ENCODE peak calls at places on chromosomes 16 and 17, in eight cellular contexts. Q, Z, G, H, F, P, V and I are unnamed samples.

GRCh38 chr16:50482271-50482670 is 65.9 kb upstream of the NKD1 start:
- DNase-seq in Q (no peak), Z (no peak), G (no peak), H (no peak), F (no peak), P (no peak), V (no peak), I (no peak)

GRCh38 chr17:65917560-65917959 is 274.4 kb downstream of the CEP112 start:
- DNase-seq in Q (no peak), Z (no peak), G (no peak), H (no peak), F (no peak), P (no peak), V (no peak), I (no peak)

GRCh38 chr16:1453316-1453715 is 9.0 kb upstream of the CCDC154 start:
- DNase-seq in Q (no peak), Z (no peak), G (no peak), H (no peak), F (no peak), P (no peak), V (no peak), I (no peak)

GRCh38 chr16:20944861-20945390 is 44.4 kb downstream of the LYRM1 start:
- DNase-seq in Q (no peak), Z (no peak), G (no peak), H (no peak), F (no peak), P (no peak), V (no peak), I (no peak)

GRCh38 chr16:24045641-24046040 is 209.9 kb downstream of the PRKCB start:
- DNase-seq in Q (no peak), Z (peak), G (no peak), H (no peak), F (peak), P (no peak), V (no peak), I (no peak)

GRCh38 chr17:4968166-4968915 is 724 bp upstream of the SPAG7 start:
- DNase-seq in Q (no peak), Z (peak), G (peak), H (no peak), F (no peak), P (no peak), V (no peak), I (no peak)

GRCh38 chr16:48487287-48487686 is 102.1 kb upstream of the SIAH1 start:
- DNase-seq in Q (no peak), Z (no peak), G (no peak), H (no peak), F (no peak), P (no peak), V (no peak), I (no peak)

GRCh38 chr16:29674188-29674587 is 4.8 kb upstream of the QPRT start:
- DNase-seq in Q (no peak), Z (no peak), G (no peak), H (peak), F (peak), P (no peak), V (peak), I (no peak)

GRCh38 chr16:56192644-56192960 is 1.3 kb downstream of the GNAO1 start:
- DNase-seq in Q (no peak), Z (no peak), G (no peak), H (no peak), F (no peak), P (no peak), V (no peak), I (no peak)

GRCh38 chr17:3978421-3979275 is 14.4 kb upstream of the ATP2A3 start:
- DNase-seq in Q (no peak), Z (peak), G (no peak), H (peak), F (no peak), P (no peak), V (peak), I (no peak)

GRCh38 chr17:9052921-9053320 is 31.6 kb downstream of the NTN1 start:
- DNase-seq in Q (no peak), Z (no peak), G (no peak), H (no peak), F (no peak), P (no peak), V (no peak), I (no peak)

GRCh38 chr17:63969278-63969677 is 3.4 kb downstream of the SCN4A start:
- DNase-seq in Q (no peak), Z (no peak), G (no peak), H (no peak), F (no peak), P (no peak), V (no peak), I (no peak)

GRCh38 chr16:75288596-75289120 is 37.2 kb upstream of the BCAR1 start:
- DNase-seq in Q (peak), Z (no peak), G (no peak), H (no peak), F (no peak), P (no peak), V (no peak), I (no peak)

GRCh38 chr16:55944377-55944802 is 69.2 kb upstream of the CES5A start:
- DNase-seq in Q (peak), Z (peak), G (peak), H (peak), F (peak), P (peak), V (peak), I (peak)

GRCh38 chr17:81334987-81335386 is 39.9 kb upstream of the SLC38A10 start:
- DNase-seq in Q (no peak), Z (no peak), G (no peak), H (no peak), F (no peak), P (no peak), V (no peak), I (no peak)

GRCh38 chr17:78315355-78316114 is 44.3 kb downstream of the SOCS3 start:
- DNase-seq in Q (no peak), Z (peak), G (peak), H (peak), F (peak), P (peak), V (peak), I (peak)

GRCh38 chr16:57019746-57020145 is 30.4 kb downstream of the NLRC5 start:
- DNase-seq in Q (no peak), Z (no peak), G (no peak), H (no peak), F (no peak), P (no peak), V (no peak), I (no peak)

GRCh38 chr16:73233423-73233762 is 185.5 kb upstream of the ZFHX3 start:
- DNase-seq in Q (no peak), Z (no peak), G (no peak), H (no peak), F (peak), P (no peak), V (no peak), I (no peak)

GRCh38 chr17:74280093-74280513 is 6.1 kb downstream of the DNAI2 start:
- DNase-seq in Q (peak), Z (no peak), G (no peak), H (no peak), F (no peak), P (no peak), V (no peak), I (no peak)

GRCh38 chr17:58680038-58680369 is 11.8 kb downstream of the TEX14 start:
- DNase-seq in Q (no peak), Z (no peak), G (no peak), H (no peak), F (no peak), P (no peak), V (no peak), I (no peak)

GRCh38 chr16:30659507-30660423 is 1.5 kb downstream of the FBRS start:
- DNase-seq in Q (no peak), Z (peak), G (peak), H (no peak), F (no peak), P (no peak), V (peak), I (no peak)

GRCh38 chr17:65017375-65017774 is 39.2 kb downstream of the GNA13 start:
- DNase-seq in Q (no peak), Z (no peak), G (no peak), H (no peak), F (no peak), P (no peak), V (no peak), I (no peak)

GRCh38 chr17:35147313-35147982 is at the start of gene UNC45B:
- DNase-seq in Q (no peak), Z (no peak), G (no peak), H (no peak), F (no peak), P (no peak), V (no peak), I (no peak)

GRCh38 chr16:55505333-55506015 is 3.4 kb upstream of the LPCAT2 start:
- DNase-seq in Q (no peak), Z (no peak), G (no peak), H (no peak), F (no peak), P (no peak), V (no peak), I (no peak)

GRCh38 chr16:61421111-61421510 is 615.1 kb downstream of the CDH8 start:
- DNase-seq in Q (no peak), Z (no peak), G (no peak), H (no peak), F (no peak), P (no peak), V (no peak), I (no peak)

GRCh38 chr17:4554441-4554996 is 665 bp downstream of the MYBBP1A start:
- DNase-seq in Q (no peak), Z (no peak), G (no peak), H (peak), F (no peak), P (no peak), V (peak), I (no peak)

GRCh38 chr17:29443041-29443440 is 52.9 kb downstream of the TAOK1 start:
- DNase-seq in Q (no peak), Z (no peak), G (no peak), H (no peak), F (no peak), P (no peak), V (no peak), I (no peak)
- H3K27ac ChIP-seq in Q (no peak), Z (peak), G (no peak), H (no peak), F (peak), P (no peak), V (no peak), I (no peak)

GRCh38 chr16:3948378-3948995 is 68.0 kb upstream of the CREBBP start:
- DNase-seq in Q (no peak), Z (no peak), G (no peak), H (no peak), F (no peak), P (no peak), V (no peak), I (no peak)
- H3K27ac ChIP-seq in Q (no peak), Z (no peak), G (no peak), H (no peak), F (no peak), P (no peak), V (no peak), I (no peak)

GRCh38 chr17:11182430-11182829 is 58.6 kb upstream of the SHISA6 start:
- DNase-seq in Q (no peak), Z (no peak), G (no peak), H (no peak), F (no peak), P (no peak), V (no peak), I (no peak)

GRCh38 chr17:11177340-11177739 is 63.7 kb upstream of the SHISA6 start:
- DNase-seq in Q (no peak), Z (no peak), G (no peak), H (no peak), F (no peak), P (no peak), V (no peak), I (no peak)

GRCh38 chr17:11176549-11176948 is 64.5 kb upstream of the SHISA6 start:
- DNase-seq in Q (no peak), Z (no peak), G (no peak), H (no peak), F (no peak), P (no peak), V (no peak), I (no peak)

DNA sequence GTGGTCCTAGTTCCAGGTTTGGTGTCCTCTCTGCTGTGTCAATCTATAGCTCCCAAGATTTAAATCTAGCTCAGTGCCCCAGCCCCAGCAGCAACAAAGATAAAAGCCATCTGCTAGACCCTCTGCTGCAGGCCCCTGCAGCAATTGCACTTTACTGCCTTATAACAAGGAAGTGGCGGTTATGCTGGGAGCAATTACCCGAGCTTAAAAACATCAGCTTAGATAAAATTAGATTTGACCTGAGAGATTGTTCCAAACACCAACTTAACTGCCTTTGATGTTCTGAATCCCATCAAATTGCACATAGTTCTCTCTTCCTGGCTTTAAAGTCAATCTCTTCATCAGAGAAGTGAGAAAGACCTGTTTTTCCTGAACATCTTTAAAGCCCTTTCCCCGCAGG is 62.4 kb upstream of the SHISA6 start:
- DNase-seq in Q (no peak), Z (peak), G (no peak), H (no peak), F (no peak), P (no peak), V (no peak), I (no peak)
- H3K27ac ChIP-seq in Q (no peak), Z (no peak), G (no peak), H (no peak), F (no peak), P (no peak), V (no peak), I (no peak)

GRCh38 chr16:3171855-3172593 is 16.0 kb upstream of the OR1F1 start:
- DNase-seq in Q (no peak), Z (peak), G (no peak), H (no peak), F (no peak), P (no peak), V (no peak), I (peak)
- H3K27ac ChIP-seq in Q (no peak), Z (no peak), G (no peak), H (no peak), F (no peak), P (no peak), V (no peak), I (no peak)

DNA sequence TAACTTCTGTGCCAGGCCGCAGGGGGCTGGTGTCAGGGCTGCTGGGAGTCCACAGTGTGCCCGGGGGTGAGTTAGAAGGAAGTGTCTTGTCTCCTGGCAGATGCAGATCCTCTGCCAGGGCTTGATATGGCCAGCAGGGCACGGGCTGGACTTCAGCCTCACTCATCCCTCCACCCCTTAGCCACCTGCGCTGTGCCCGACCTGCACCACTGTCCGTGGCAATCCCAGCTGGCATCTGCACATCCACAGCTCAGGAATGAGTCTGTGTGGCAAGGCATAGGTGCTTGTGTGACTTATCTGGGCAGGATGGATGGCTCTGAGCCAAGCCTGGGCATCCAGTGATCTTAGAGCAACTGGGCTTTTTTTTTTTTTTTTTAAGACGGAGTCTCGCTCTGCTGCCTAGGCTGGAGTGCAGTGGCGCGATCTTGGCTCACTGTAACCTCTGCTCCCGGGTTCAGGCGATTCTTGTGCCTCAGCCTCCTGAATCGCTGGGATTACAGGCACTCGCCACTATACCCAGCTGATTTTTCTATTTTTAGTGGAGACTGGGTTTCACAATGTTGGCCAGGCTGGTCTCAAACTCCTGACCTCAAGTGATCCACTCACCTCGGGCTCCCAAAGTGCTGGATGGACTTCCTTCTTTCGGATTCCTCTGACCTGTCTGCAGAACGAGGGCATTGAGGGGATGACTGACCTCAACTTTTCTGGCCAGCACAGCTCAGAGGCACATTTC is 22.5 kb upstream of the CACNG1 start:
- DNase-seq in Q (no peak), Z (peak), G (no peak), H (no peak), F (no peak), P (no peak), V (no peak), I (no peak)
- H3K27ac ChIP-seq in Q (no peak), Z (no peak), G (no peak), H (no peak), F (peak), P (no peak), V (no peak), I (no peak)

GRCh38 chr17:29148257-29148789 is 31.9 kb downstream of the MYO18A start:
- DNase-seq in Q (no peak), Z (no peak), G (no peak), H (no peak), F (no peak), P (no peak), V (no peak), I (no peak)
- H3K27ac ChIP-seq in Q (no peak), Z (peak), G (peak), H (peak), F (peak), P (peak), V (peak), I (no peak)

GRCh38 chr17:76569607-76570279 is 15.9 kb downstream of the ST6GALNAC2 start:
- DNase-seq in Q (no peak), Z (peak), G (peak), H (no peak), F (peak), P (no peak), V (peak), I (no peak)
- H3K27ac ChIP-seq in Q (no peak), Z (no peak), G (no peak), H (no peak), F (peak), P (no peak), V (peak), I (no peak)

DNA sequence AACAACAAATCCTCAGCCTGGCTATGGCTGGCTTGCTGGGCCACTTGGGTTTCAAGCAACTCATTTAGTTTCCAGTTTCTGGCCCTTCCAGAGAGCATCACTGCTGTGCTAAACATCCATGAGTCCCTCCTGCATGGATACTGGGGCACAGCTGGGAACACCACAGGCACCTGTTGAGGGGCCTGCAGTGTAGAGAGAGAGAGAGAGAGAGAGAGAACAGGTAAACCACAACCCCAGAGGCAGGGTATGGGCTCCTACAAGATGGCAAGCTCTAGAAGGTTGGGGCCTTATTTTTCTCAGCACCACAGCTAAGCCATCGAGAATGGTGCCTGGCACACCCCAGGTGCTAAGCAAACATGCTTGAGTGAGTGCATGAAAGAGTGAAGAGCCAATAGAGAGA is 120.3 kb downstream of the RBFOX3 start:
- DNase-seq in Q (no peak), Z (no peak), G (no peak), H (no peak), F (no peak), P (no peak), V (no peak), I (no peak)
- H3K27ac ChIP-seq in Q (no peak), Z (no peak), G (no peak), H (no peak), F (peak), P (no peak), V (no peak), I (no peak)

DNA sequence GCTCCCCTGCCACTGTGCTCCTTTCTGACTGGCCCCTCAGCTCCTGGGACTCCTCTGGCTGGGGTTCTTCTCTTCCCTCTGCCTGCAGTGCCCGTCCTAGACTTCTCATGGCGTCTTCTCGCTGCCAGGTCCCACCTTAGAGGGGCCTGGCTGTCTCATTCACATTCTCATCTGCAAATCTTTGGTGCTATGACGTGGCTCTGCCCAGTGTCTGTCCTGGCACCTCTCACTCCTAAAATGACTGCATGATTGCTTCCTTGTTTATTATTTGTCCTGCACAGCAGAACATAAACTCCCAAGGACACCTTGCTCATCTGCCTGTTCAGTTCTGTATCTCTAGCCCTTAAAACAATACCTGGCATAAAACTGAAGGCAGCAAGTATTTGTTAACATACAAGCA is 18.5 kb upstream of the ALDH3A2 start:
- DNase-seq in Q (no peak), Z (no peak), G (no peak), H (no peak), F (no peak), P (no peak), V (no peak), I (no peak)
- H3K27ac ChIP-seq in Q (no peak), Z (no peak), G (no peak), H (no peak), F (no peak), P (no peak), V (no peak), I (no peak)